ENCODE peak calls at places on chromosomes 12 and 14, in five cellular contexts. Y, P, G, I and F are unnamed samples.

GRCh38 chr12:3214508-3215365 is 137.6 kb downstream of the TSPAN9 start:
- DNase-seq in Y (no peak), P (no peak), G (no peak), I (no peak), F (peak; percentile 85)

GRCh38 chr14:73458219-73458976 is at the start of gene NUMB:
- DNase-seq in Y (peak; percentile 100), P (peak; percentile 100), G (peak; percentile 92), I (peak; percentile 100), F (peak; percentile 99)

GRCh38 chr14:100017578-100017977 is 47.6 kb upstream of the EVL start:
- DNase-seq in Y (no peak), P (no peak), G (no peak), I (peak; percentile 89), F (no peak)

GRCh38 chr14:22908601-22909000 is 10.3 kb downstream of the RBM23 start:
- DNase-seq in Y (peak; percentile 38), P (no peak), G (no peak), I (peak; percentile 51), F (no peak)

GRCh38 chr12:27868165-27868564 is 88.1 kb upstream of the MANSC4 start:
- DNase-seq in Y (peak; percentile 67), P (peak; percentile 84), G (no peak), I (peak; percentile 93), F (no peak)

GRCh38 chr14:33842299-33842698 is 108.6 kb downstream of the EGLN3 start:
- DNase-seq in Y (peak; percentile 2), P (no peak), G (no peak), I (no peak), F (no peak)

GRCh38 chr12:117064049-117064448 is 35.2 kb downstream of the TESC start:
- DNase-seq in Y (no peak), P (no peak), G (no peak), I (no peak), F (no peak)

GRCh38 chr12:104534857-104535248 is 78.1 kb downstream of the CHST11 start:
- DNase-seq in Y (no peak), P (no peak), G (no peak), I (no peak), F (no peak)

GRCh38 chr12:68166317-68166830 is 6.8 kb upstream of the IFNG start:
- DNase-seq in Y (no peak), P (no peak), G (no peak), I (no peak), F (no peak)

GRCh38 chr12:50232206-50232605 is 51.1 kb downstream of the LIMA1 start:
- DNase-seq in Y (no peak), P (no peak), G (no peak), I (no peak), F (no peak)

GRCh38 chr14:22824711-22825359 is 4.9 kb upstream of the MRPL52 start:
- DNase-seq in Y (peak; percentile 93), P (peak; percentile 93), G (no peak), I (peak; percentile 98), F (no peak)

GRCh38 chr12:98513379-98514318 is 1.7 kb upstream of the TMPO start:
- DNase-seq in Y (no peak), P (no peak), G (no peak), I (no peak), F (no peak)

GRCh38 chr12:108374596-108375320 is 35.6 kb upstream of the CMKLR1 start:
- DNase-seq in Y (no peak), P (no peak), G (no peak), I (no peak), F (no peak)

GRCh38 chr14:74737753-74738325 is 24.9 kb downstream of the FCF1 start:
- DNase-seq in Y (peak; percentile 58), P (peak; percentile 8), G (no peak), I (peak; percentile 50), F (no peak)

GRCh38 chr14:91877376-91877775 is 10.0 kb upstream of the TC2N start:
- DNase-seq in Y (no peak), P (no peak), G (no peak), I (no peak), F (no peak)

GRCh38 chr12:53299101-53299453 is 418 bp upstream of the MYG1 start:
- DNase-seq in Y (peak; percentile 76), P (peak; percentile 92), G (no peak), I (peak; percentile 85), F (no peak)

GRCh38 chr12:76318773-76319594 is 29.2 kb downstream of the BBS10 start:
- DNase-seq in Y (no peak), P (no peak), G (no peak), I (no peak), F (no peak)

GRCh38 chr14:69354383-69355154 is 43.5 kb downstream of the ERH start:
- DNase-seq in Y (no peak), P (no peak), G (peak; percentile 26), I (peak; percentile 5), F (no peak)

GRCh38 chr14:20415723-20416622 is 2.7 kb upstream of the TEP1 start:
- DNase-seq in Y (peak; percentile 39), P (peak; percentile 53), G (no peak), I (peak; percentile 61), F (peak; percentile 39)

GRCh38 chr12:6294156-6294532 is 16.3 kb upstream of the PLEKHG6 start:
- DNase-seq in Y (no peak), P (no peak), G (no peak), I (no peak), F (no peak)

GRCh38 chr12:114747156-114747555 is 63.2 kb upstream of the TBX3 start:
- DNase-seq in Y (no peak), P (no peak), G (no peak), I (peak; percentile 70), F (no peak)

GRCh38 chr14:58979325-58979724 is 209.1 kb upstream of the DAAM1 start:
- DNase-seq in Y (no peak), P (no peak), G (no peak), I (no peak), F (no peak)

GRCh38 chr14:26332966-26333365 is 264.9 kb downstream of the NOVA1 start:
- DNase-seq in Y (peak; percentile 5), P (no peak), G (no peak), I (no peak), F (no peak)

GRCh38 chr12:112121780-112122565 is 3.4 kb upstream of the TRAFD1 start:
- DNase-seq in Y (peak; percentile 72), P (peak; percentile 74), G (no peak), I (peak; percentile 88), F (no peak)

GRCh38 chr12:103780992-103781391 is 60.0 kb downstream of the NT5DC3 start:
- DNase-seq in Y (no peak), P (no peak), G (no peak), I (no peak), F (no peak)

GRCh38 chr14:66944872-66945271 is 244.4 kb upstream of the GARIN2 start:
- DNase-seq in Y (peak; percentile 19), P (peak; percentile 29), G (no peak), I (peak; percentile 41), F (no peak)

GRCh38 chr12:129186952-129187351 is 333.7 kb downstream of the GLT1D1 start:
- DNase-seq in Y (no peak), P (no peak), G (no peak), I (no peak), F (peak; percentile 46)

GRCh38 chr12:82028772-82029171 is 269.6 kb upstream of the PPFIA2 start:
- DNase-seq in Y (no peak), P (no peak), G (no peak), I (no peak), F (no peak)

GRCh38 chr14:23551266-23552028 is at the start of gene ZFHX2:
- DNase-seq in Y (no peak), P (peak; percentile 26), G (peak; percentile 49), I (peak; percentile 49), F (peak; percentile 91)

GRCh38 chr14:65184032-65184764 is 81.9 kb upstream of the MAX start:
- DNase-seq in Y (no peak), P (peak; percentile 24), G (no peak), I (peak; percentile 32), F (no peak)

GRCh38 chr14:61516125-61516740 is 179.1 kb upstream of the HIF1A start:
- DNase-seq in Y (no peak), P (no peak), G (no peak), I (no peak), F (no peak)

GRCh38 chr12:1360812-1361211 is 233.6 kb downstream of the FBXL14 start:
- DNase-seq in Y (no peak), P (peak; percentile 84), G (no peak), I (peak; percentile 91), F (no peak)

GRCh38 chr12:53185582-53186153 is 4.9 kb upstream of the CSAD start:
- DNase-seq in Y (no peak), P (no peak), G (no peak), I (no peak), F (no peak)

GRCh38 chr12:4148418-4149056 is 125.0 kb upstream of the CCND2 start:
- DNase-seq in Y (no peak), P (no peak), G (peak; percentile 17), I (no peak), F (no peak)

GRCh38 chr12:47770086-47770726 is 2.8 kb upstream of the SLC48A1 start:
- DNase-seq in Y (peak; percentile 45), P (peak; percentile 48), G (no peak), I (peak; percentile 55), F (no peak)